ENCODE peak calls at places on chromosomes 13 and 19, in eight cellular contexts. Z is heart right ventricle, V is left ventricle myocardium inferior, R is psoas muscle, O is vagina, P is neural progenitor cell, U is tibial artery, K is endodermal cell. I is an unnamed sample. For H3K4me1 and H3K36me3, the result is how much of the 10 kb centered on the place peaks cover.

GRCh38 chr13:77729502-77730221 is 32.2 kb downstream of the SLAIN1 start:
- DNase-seq in Z (no peak), V (no peak), R (no peak), O (no peak), P (no peak), U (no peak), K (no peak), I (no peak)

GRCh38 chr19:16191216-16191908 is 6.2 kb downstream of the FAM32A start:
- DNase-seq in Z (no peak), V (no peak), R (no peak), O (no peak), P (no peak), U (peak), K (peak), I (no peak)

GRCh38 chr19:13083627-13084026 is 19.0 kb downstream of the LYL1 start:
- DNase-seq in Z (no peak), V (no peak), R (no peak), O (no peak), P (no peak), U (no peak), K (no peak), I (no peak)

GRCh38 chr19:19432732-19433131 is 27.3 kb downstream of the GATAD2A start:
- DNase-seq in Z (no peak), V (no peak), R (no peak), O (no peak), P (no peak), U (no peak), K (no peak), I (no peak)

GRCh38 chr13:19070398-19070735 is 111.3 kb downstream of the TUBA3C start:
- DNase-seq in Z (no peak), V (no peak), R (no peak), O (no peak), P (no peak), U (no peak), K (no peak), I (no peak)

GRCh38 chr19:58480831-58481230 is 4.7 kb downstream of the ZNF446 start:
- DNase-seq in Z (no peak), V (no peak), R (no peak), O (no peak), P (no peak), U (no peak), K (no peak), I (no peak)

GRCh38 chr19:38231918-38232317 is 7.9 kb upstream of the DPF1 start:
- DNase-seq in Z (no peak), V (no peak), R (no peak), O (no peak), P (no peak), U (no peak), K (no peak), I (no peak)

GRCh38 chr19:35495107-35496064 is 5.1 kb upstream of the KRTDAP start:
- DNase-seq in Z (peak), V (peak), R (peak), O (no peak), P (peak), U (no peak), K (peak), I (no peak)

GRCh38 chr19:3368848-3369336 is 2.5 kb downstream of the NFIC start:
- DNase-seq in Z (no peak), V (no peak), R (no peak), O (no peak), P (no peak), U (no peak), K (peak), I (no peak)

GRCh38 chr19:3370728-3371591 is 4.6 kb downstream of the NFIC start:
- DNase-seq in Z (no peak), V (no peak), R (peak), O (no peak), P (no peak), U (no peak), K (no peak), I (no peak)

GRCh38 chr19:3369337-3370213 is 3.2 kb downstream of the NFIC start:
- DNase-seq in Z (peak), V (peak), R (peak), O (no peak), P (peak), U (peak), K (peak), I (peak)

GRCh38 chr19:3368441-3368795 is 2.0 kb downstream of the NFIC start:
- DNase-seq in Z (no peak), V (no peak), R (peak), O (no peak), P (no peak), U (no peak), K (no peak), I (no peak)

DNA sequence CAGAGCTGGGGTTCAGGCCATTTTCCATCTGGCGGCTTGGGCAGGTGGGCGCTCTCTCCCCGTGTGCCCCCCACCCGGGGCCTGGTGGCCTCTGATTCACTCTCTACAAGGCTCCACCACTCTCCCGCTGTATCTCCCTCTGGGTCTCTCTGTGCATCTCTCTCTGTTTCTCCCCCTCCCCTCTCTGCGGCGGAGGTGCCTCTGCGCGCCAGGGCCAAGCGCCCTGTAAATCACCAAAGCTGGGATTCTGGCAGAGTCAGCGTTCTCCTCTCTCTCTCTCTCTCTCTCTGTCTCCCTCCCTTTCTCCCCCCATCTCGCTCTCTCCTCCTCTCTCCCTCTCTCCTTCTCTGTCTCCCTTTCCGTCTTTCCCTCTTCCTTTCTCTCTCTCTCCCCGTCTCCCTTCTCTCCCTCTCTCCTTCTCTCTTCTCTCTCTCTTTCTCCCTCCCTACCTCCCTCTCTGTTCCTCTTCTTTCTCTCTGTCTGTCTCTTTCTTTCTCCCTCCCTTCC is 3.9 kb downstream of the NFIC start:
- DNase-seq in Z (no peak), V (no peak), R (peak), O (no peak), P (no peak), U (no peak), K (no peak), I (no peak)
- H3K4me1 ChIP-seq in Z (under half), V (half or more), R (under half), O (half or more), P (under half), U (under half), K (under half), I (under half)

GRCh38 chr13:34808649-34809048 is 133.4 kb upstream of the NBEA start:
- DNase-seq in Z (no peak), V (no peak), R (no peak), O (no peak), P (no peak), U (no peak), K (no peak), I (no peak)

GRCh38 chr13:34803756-34804155 is 138.3 kb upstream of the NBEA start:
- DNase-seq in Z (no peak), V (no peak), R (no peak), O (no peak), P (no peak), U (no peak), K (no peak), I (no peak)

GRCh38 chr13:34810996-34811395 is 131.1 kb upstream of the NBEA start:
- DNase-seq in Z (no peak), V (no peak), R (no peak), O (no peak), P (no peak), U (no peak), K (no peak), I (no peak)

GRCh38 chr13:34805347-34805746 is 136.7 kb upstream of the NBEA start:
- DNase-seq in Z (no peak), V (no peak), R (no peak), O (no peak), P (no peak), U (no peak), K (no peak), I (no peak)
- H3K36me3 ChIP-seq in Z (under half), V (under half), R (under half), O (under half), P (under half), U (under half), K (under half), I (under half)

DNA sequence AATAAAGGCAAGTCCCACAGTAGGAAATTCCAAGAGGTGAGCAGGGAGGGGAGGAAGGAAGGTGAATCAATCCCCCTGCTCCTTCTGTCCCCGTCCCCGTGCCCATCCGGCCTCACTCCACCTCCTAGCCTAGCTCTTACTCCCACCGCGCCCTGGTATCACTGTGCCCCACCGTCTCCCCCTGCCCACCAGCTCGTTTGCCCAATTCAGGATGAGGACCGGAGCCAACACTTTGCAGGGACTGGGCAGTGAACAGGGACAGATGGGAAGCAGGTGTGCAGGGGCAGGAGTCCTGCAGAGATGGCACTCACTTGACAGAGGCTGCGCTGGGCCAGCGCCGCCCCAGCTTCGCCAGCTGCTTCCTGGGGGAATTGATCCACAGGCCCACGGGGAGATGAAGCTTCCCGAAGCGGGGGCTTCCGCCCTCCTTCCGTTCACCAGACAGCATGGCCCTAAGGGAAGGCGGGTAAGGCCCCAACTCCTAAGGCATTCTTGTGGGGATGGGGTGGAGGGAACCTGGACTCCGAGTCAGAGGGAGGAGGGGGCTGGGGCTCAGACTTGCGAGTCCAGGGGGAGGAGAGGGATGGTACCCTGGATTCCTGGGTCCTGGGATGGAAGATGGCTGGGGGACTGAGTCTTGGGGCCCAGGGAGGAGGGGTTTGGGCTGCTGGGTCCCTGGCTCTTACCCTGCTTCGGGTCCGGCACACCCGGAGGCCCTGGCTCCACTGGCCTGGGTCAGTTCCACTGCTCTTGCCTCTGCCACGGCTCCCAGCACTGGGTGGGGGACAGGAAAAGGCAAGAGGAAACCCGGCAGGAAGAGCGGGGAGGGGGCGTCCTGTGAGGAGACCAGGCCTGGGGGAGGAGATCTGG is at the start of gene RASIP1:
- DNase-seq in Z (peak), V (peak), R (peak), O (no peak), P (peak), U (no peak), K (peak), I (no peak)
- H3K27ac ChIP-seq in Z (peak), V (peak), R (peak), O (peak), P (no peak), U (peak), K (no peak), I (peak)

DNA sequence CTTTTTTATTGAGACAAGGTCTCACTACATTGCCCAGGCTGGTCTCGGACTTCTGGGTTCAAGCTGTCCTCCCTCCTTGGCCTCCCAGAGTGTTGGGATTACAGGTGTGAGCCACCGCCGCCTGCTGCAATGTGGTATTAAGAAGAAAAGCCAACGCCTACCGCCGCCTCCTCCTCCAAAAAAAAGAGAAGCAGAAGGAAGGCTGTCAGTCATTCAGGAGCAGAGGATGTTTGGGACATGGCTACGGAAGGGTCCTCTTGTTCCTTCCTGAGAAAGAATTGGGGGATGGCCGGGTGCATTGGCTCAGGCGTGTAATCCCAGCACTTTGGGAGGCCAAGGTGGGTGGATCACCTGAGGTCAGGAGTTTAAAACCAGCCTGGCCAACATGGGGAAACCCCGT is 1.2 kb downstream of the PPP1R37 start:
- DNase-seq in Z (no peak), V (no peak), R (no peak), O (no peak), P (no peak), U (no peak), K (peak), I (no peak)
- H3K4me1 ChIP-seq in Z (half or more), V (half or more), R (half or more), O (half or more), P (under half), U (under half), K (under half), I (under half)

I was measured in ascending aorta.